ENCODE peak calls at places on chromosome 19, in seven cellular contexts. One of them, this sample, is unnamed.

GRCh38 chr19:4186087-4186993 is 3.9 kb downstream of the ANKRD24 start:
- DNase-seq in hypothalamus: no peak
- DNase-seq in cardiac fibroblast: peak
- DNase-seq in activated T-cell treated with anti-CD3 and anti-CD28 coated beads, Interleukin-2, amount 50 U/mL, for 72 hours: peak
- DNase-seq in T-helper 9 cell: peak
- DNase-seq in BE2C: peak
- DNase-seq in ascending aorta: no peak
- DNase-seq in this sample: peak

GRCh38 chr19:17749912-17750317 is 1.4 kb upstream of the FCHO1 start:
- DNase-seq in hypothalamus: no peak
- DNase-seq in cardiac fibroblast: peak
- DNase-seq in activated T-cell treated with anti-CD3 and anti-CD28 coated beads, Interleukin-2, amount 50 U/mL, for 72 hours: peak
- DNase-seq in T-helper 9 cell: no peak
- DNase-seq in BE2C: no peak
- DNase-seq in ascending aorta: no peak
- DNase-seq in this sample: peak

GRCh38 chr19:41353466-41354342 is at the start of gene TGFB1:
- DNase-seq in hypothalamus: peak
- DNase-seq in cardiac fibroblast: peak
- DNase-seq in activated T-cell treated with anti-CD3 and anti-CD28 coated beads, Interleukin-2, amount 50 U/mL, for 72 hours: peak
- DNase-seq in T-helper 9 cell: peak
- DNase-seq in BE2C: peak
- DNase-seq in ascending aorta: peak
- DNase-seq in this sample: peak

GRCh38 chr19:53102186-53102585 is 1.0 kb downstream of the ZNF160 start:
- DNase-seq in hypothalamus: no peak
- DNase-seq in cardiac fibroblast: peak
- DNase-seq in activated T-cell treated with anti-CD3 and anti-CD28 coated beads, Interleukin-2, amount 50 U/mL, for 72 hours: no peak
- DNase-seq in T-helper 9 cell: no peak
- DNase-seq in BE2C: peak
- DNase-seq in ascending aorta: no peak
- DNase-seq in this sample: peak

GRCh38 chr19:6738726-6739389 is 622 bp upstream of the TRIP10 start:
- DNase-seq in hypothalamus: no peak
- DNase-seq in cardiac fibroblast: peak
- DNase-seq in activated T-cell treated with anti-CD3 and anti-CD28 coated beads, Interleukin-2, amount 50 U/mL, for 72 hours: peak
- DNase-seq in T-helper 9 cell: peak
- DNase-seq in BE2C: no peak
- DNase-seq in ascending aorta: no peak
- DNase-seq in this sample: no peak

GRCh38 chr19:34432797-34433196 is 4.6 kb downstream of the UBA2 start:
- DNase-seq in hypothalamus: no peak
- DNase-seq in cardiac fibroblast: peak
- DNase-seq in activated T-cell treated with anti-CD3 and anti-CD28 coated beads, Interleukin-2, amount 50 U/mL, for 72 hours: no peak
- DNase-seq in T-helper 9 cell: no peak
- DNase-seq in BE2C: no peak
- DNase-seq in ascending aorta: peak
- DNase-seq in this sample: peak

GRCh38 chr19:52935434-52935833 is 12.2 kb upstream of the ZNF888 start:
- DNase-seq in hypothalamus: no peak
- DNase-seq in cardiac fibroblast: peak
- DNase-seq in activated T-cell treated with anti-CD3 and anti-CD28 coated beads, Interleukin-2, amount 50 U/mL, for 72 hours: peak
- DNase-seq in T-helper 9 cell: no peak
- DNase-seq in BE2C: no peak
- DNase-seq in ascending aorta: no peak
- DNase-seq in this sample: no peak

GRCh38 chr19:45670670-45671453 is 2.8 kb downstream of the GIPR start:
- DNase-seq in hypothalamus: peak
- DNase-seq in cardiac fibroblast: peak
- DNase-seq in activated T-cell treated with anti-CD3 and anti-CD28 coated beads, Interleukin-2, amount 50 U/mL, for 72 hours: peak
- DNase-seq in T-helper 9 cell: peak
- DNase-seq in BE2C: peak
- DNase-seq in ascending aorta: no peak
- DNase-seq in this sample: peak

GRCh38 chr19:45158503-45159026 is 2.2 kb downstream of the NKPD1 start:
- DNase-seq in hypothalamus: no peak
- DNase-seq in cardiac fibroblast: no peak
- DNase-seq in activated T-cell treated with anti-CD3 and anti-CD28 coated beads, Interleukin-2, amount 50 U/mL, for 72 hours: no peak
- DNase-seq in T-helper 9 cell: no peak
- DNase-seq in BE2C: no peak
- DNase-seq in ascending aorta: no peak
- DNase-seq in this sample: no peak

GRCh38 chr19:6216996-6217751 is 62.6 kb downstream of the MLLT1 start:
- DNase-seq in hypothalamus: no peak
- DNase-seq in cardiac fibroblast: no peak
- DNase-seq in activated T-cell treated with anti-CD3 and anti-CD28 coated beads, Interleukin-2, amount 50 U/mL, for 72 hours: no peak
- DNase-seq in T-helper 9 cell: no peak
- DNase-seq in BE2C: peak
- DNase-seq in ascending aorta: no peak
- DNase-seq in this sample: no peak

GRCh38 chr19:17216058-17216670 is 1.0 kb downstream of the USE1 start:
- DNase-seq in hypothalamus: no peak
- DNase-seq in cardiac fibroblast: no peak
- DNase-seq in activated T-cell treated with anti-CD3 and anti-CD28 coated beads, Interleukin-2, amount 50 U/mL, for 72 hours: no peak
- DNase-seq in T-helper 9 cell: no peak
- DNase-seq in BE2C: no peak
- DNase-seq in ascending aorta: no peak
- DNase-seq in this sample: no peak

GRCh38 chr19:29040291-29040690 is 172.7 kb downstream of the UQCRFS1 start:
- DNase-seq in hypothalamus: no peak
- DNase-seq in cardiac fibroblast: no peak
- DNase-seq in activated T-cell treated with anti-CD3 and anti-CD28 coated beads, Interleukin-2, amount 50 U/mL, for 72 hours: no peak
- DNase-seq in T-helper 9 cell: no peak
- DNase-seq in BE2C: no peak
- DNase-seq in ascending aorta: no peak
- DNase-seq in this sample: no peak

GRCh38 chr19:2645816-2646215 is 56.7 kb downstream of the GNG7 start:
- DNase-seq in hypothalamus: no peak
- DNase-seq in cardiac fibroblast: no peak
- DNase-seq in activated T-cell treated with anti-CD3 and anti-CD28 coated beads, Interleukin-2, amount 50 U/mL, for 72 hours: no peak
- DNase-seq in T-helper 9 cell: no peak
- DNase-seq in BE2C: no peak
- DNase-seq in ascending aorta: no peak
- DNase-seq in this sample: no peak

GRCh38 chr19:18306903-18307681 is 15.8 kb downstream of the LSM4 start:
- DNase-seq in hypothalamus: no peak
- DNase-seq in cardiac fibroblast: no peak
- DNase-seq in activated T-cell treated with anti-CD3 and anti-CD28 coated beads, Interleukin-2, amount 50 U/mL, for 72 hours: peak
- DNase-seq in T-helper 9 cell: peak
- DNase-seq in BE2C: no peak
- DNase-seq in ascending aorta: no peak
- DNase-seq in this sample: peak

GRCh38 chr19:4386038-4386782 is 14.1 kb downstream of the SH3GL1 start:
- DNase-seq in hypothalamus: no peak
- DNase-seq in cardiac fibroblast: no peak
- DNase-seq in activated T-cell treated with anti-CD3 and anti-CD28 coated beads, Interleukin-2, amount 50 U/mL, for 72 hours: no peak
- DNase-seq in T-helper 9 cell: no peak
- DNase-seq in BE2C: no peak
- DNase-seq in ascending aorta: no peak
- DNase-seq in this sample: no peak

GRCh38 chr19:32220951-32221350 is 124.5 kb upstream of the ZNF507 start:
- DNase-seq in hypothalamus: no peak
- DNase-seq in cardiac fibroblast: no peak
- DNase-seq in activated T-cell treated with anti-CD3 and anti-CD28 coated beads, Interleukin-2, amount 50 U/mL, for 72 hours: no peak
- DNase-seq in T-helper 9 cell: no peak
- DNase-seq in BE2C: no peak
- DNase-seq in ascending aorta: no peak
- DNase-seq in this sample: no peak